ENCODE peak calls at places on chromosomes 13 and 19, in six cellular contexts. Q, R, U, J, P and H are unnamed samples.

GRCh38 chr19:2577722-2578335 is 101.9 kb downstream of the GADD45B start:
- DNase-seq in Q (no peak), R (no peak), U (no peak), J (no peak), P (no peak), H (no peak)

GRCh38 chr13:37918116-37919100 is 48.8 kb upstream of the TRPC4 start:
- DNase-seq in Q (no peak), R (no peak), U (peak), J (no peak), P (no peak), H (peak)

GRCh38 chr19:45630463-45630862 is 8.7 kb downstream of the EML2 start:
- DNase-seq in Q (peak), R (no peak), U (no peak), J (peak), P (peak), H (peak)

GRCh38 chr13:46317120-46317519 is 69.9 kb downstream of the RUBCNL start:
- DNase-seq in Q (no peak), R (no peak), U (no peak), J (peak), P (no peak), H (peak)

GRCh38 chr13:39210961-39211534 is 172.8 kb downstream of the NHLRC3 start:
- DNase-seq in Q (no peak), R (no peak), U (no peak), J (no peak), P (no peak), H (peak)

GRCh38 chr19:45094158-45094557 is 1.2 kb downstream of the PPP1R37 start:
- DNase-seq in Q (no peak), R (no peak), U (no peak), J (no peak), P (no peak), H (no peak)

GRCh38 chr13:58843567-58843966 is 1212.0 kb downstream of the PCDH17 start:
- DNase-seq in Q (no peak), R (no peak), U (no peak), J (no peak), P (no peak), H (peak)

GRCh38 chr13:19069684-19070397 is 111.8 kb downstream of the TUBA3C start:
- DNase-seq in Q (no peak), R (no peak), U (no peak), J (no peak), P (no peak), H (no peak)

GRCh38 chr19:610071-610800 is 20.6 kb downstream of the HCN2 start:
- DNase-seq in Q (no peak), R (peak), U (no peak), J (no peak), P (peak), H (no peak)

GRCh38 chr19:3818479-3818878 is 32.3 kb upstream of the MATK start:
- DNase-seq in Q (peak), R (no peak), U (no peak), J (peak), P (no peak), H (no peak)

GRCh38 chr13:65461590-65461989 is 1768.5 kb downstream of the PCDH9 start:
- DNase-seq in Q (no peak), R (no peak), U (no peak), J (peak), P (no peak), H (peak)